ENCODE peak calls at places on chromosome 19, in five cellular contexts. One of them, this sample, is unnamed.

GRCh38 chr19:6108721-6109633 is 1.3 kb downstream of the RFX2 start:
- DNase-seq in C1 segment of cervical spinal cord: no peak
- DNase-seq in CD4-positive, alpha-beta T cell: peak
- DNase-seq in uterus: peak
- DNase-seq in brain microvascular endothelial cell: no peak
- DNase-seq in this sample: no peak

GRCh38 chr19:19032420-19033175 is 719 bp downstream of the SUGP2 start:
- DNase-seq in brain microvascular endothelial cell: peak
- DNase-seq in C1 segment of cervical spinal cord: peak
- DNase-seq in uterus: peak
- DNase-seq in CD4-positive, alpha-beta T cell: peak
- DNase-seq in this sample: no peak

GRCh38 chr19:7928334-7928706 is 2.4 kb upstream of the CTXN1 start:
- DNase-seq in uterus: no peak
- DNase-seq in brain microvascular endothelial cell: no peak
- DNase-seq in CD4-positive, alpha-beta T cell: no peak
- DNase-seq in C1 segment of cervical spinal cord: no peak
- DNase-seq in this sample: no peak

GRCh38 chr19:33394006-33394722 is 20.7 kb downstream of the CEBPG start:
- DNase-seq in brain microvascular endothelial cell: peak
- DNase-seq in C1 segment of cervical spinal cord: no peak
- DNase-seq in uterus: peak
- DNase-seq in CD4-positive, alpha-beta T cell: no peak
- DNase-seq in this sample: no peak

GRCh38 chr19:16040642-16041041 is 35.7 kb upstream of the TPM4 start:
- DNase-seq in CD4-positive, alpha-beta T cell: no peak
- DNase-seq in brain microvascular endothelial cell: no peak
- DNase-seq in C1 segment of cervical spinal cord: no peak
- DNase-seq in uterus: no peak
- DNase-seq in this sample: no peak

GRCh38 chr19:11530432-11530831 is 1.5 kb upstream of the ECSIT start:
- DNase-seq in uterus: peak
- DNase-seq in brain microvascular endothelial cell: peak
- DNase-seq in C1 segment of cervical spinal cord: peak
- DNase-seq in CD4-positive, alpha-beta T cell: no peak
- DNase-seq in this sample: peak

GRCh38 chr19:44608391-44608821 is 5.0 kb upstream of the IGSF23 start:
- DNase-seq in uterus: no peak
- DNase-seq in C1 segment of cervical spinal cord: no peak
- DNase-seq in CD4-positive, alpha-beta T cell: no peak
- DNase-seq in brain microvascular endothelial cell: no peak
- DNase-seq in this sample: no peak

GRCh38 chr19:55340144-55340783 is 588 bp downstream of the KMT5C start:
- DNase-seq in brain microvascular endothelial cell: no peak
- DNase-seq in CD4-positive, alpha-beta T cell: no peak
- DNase-seq in C1 segment of cervical spinal cord: no peak
- DNase-seq in uterus: no peak
- DNase-seq in this sample: no peak

GRCh38 chr19:49431330-49431749 is 6.2 kb downstream of the GFY start:
- DNase-seq in CD4-positive, alpha-beta T cell: no peak
- DNase-seq in C1 segment of cervical spinal cord: no peak
- DNase-seq in uterus: no peak
- DNase-seq in brain microvascular endothelial cell: no peak
- DNase-seq in this sample: no peak

GRCh38 chr19:10289167-10289835 is 451 bp upstream of the ICAM5 start:
- DNase-seq in CD4-positive, alpha-beta T cell: peak
- DNase-seq in brain microvascular endothelial cell: no peak
- DNase-seq in C1 segment of cervical spinal cord: no peak
- DNase-seq in uterus: no peak
- DNase-seq in this sample: no peak

GRCh38 chr19:1248454-1249297 is at the start of gene MIDN:
- DNase-seq in CD4-positive, alpha-beta T cell: peak
- DNase-seq in brain microvascular endothelial cell: peak
- DNase-seq in uterus: peak
- DNase-seq in C1 segment of cervical spinal cord: no peak
- DNase-seq in this sample: no peak

GRCh38 chr19:13920940-13921744 is 15.1 kb downstream of the CC2D1A start:
- DNase-seq in uterus: no peak
- DNase-seq in C1 segment of cervical spinal cord: no peak
- DNase-seq in CD4-positive, alpha-beta T cell: no peak
- DNase-seq in brain microvascular endothelial cell: peak
- DNase-seq in this sample: no peak

GRCh38 chr19:12665281-12665573 is 1.3 kb downstream of the MAN2B1 start:
- DNase-seq in C1 segment of cervical spinal cord: no peak
- DNase-seq in brain microvascular endothelial cell: no peak
- DNase-seq in CD4-positive, alpha-beta T cell: peak
- DNase-seq in uterus: no peak
- DNase-seq in this sample: no peak

This sample was measured in epithelial cell of proximal tubule.